ENCODE peak calls at places on chromosome 9, in six cellular contexts. One of them, this sample, is unnamed.

GRCh38 chr9:108547736-108548135 is 308.1 kb downstream of the ACTL7B start:
- DNase-seq in fibroblast of lung: peak
- DNase-seq in BJ: no peak
- DNase-seq in heart right ventricle: no peak
- DNase-seq in adrenal gland: no peak
- DNase-seq in IMR-90: no peak
- DNase-seq in this sample: no peak

GRCh38 chr9:13445123-13445522 is 165.6 kb upstream of the MPDZ start:
- DNase-seq in fibroblast of lung: peak
- DNase-seq in heart right ventricle: no peak
- DNase-seq in IMR-90: no peak
- DNase-seq in adrenal gland: no peak
- DNase-seq in BJ: no peak
- DNase-seq in this sample: no peak

GRCh38 chr9:38022995-38023394 is 46.0 kb downstream of the SHB start:
- DNase-seq in adrenal gland: no peak
- DNase-seq in BJ: no peak
- DNase-seq in IMR-90: no peak
- DNase-seq in fibroblast of lung: no peak
- DNase-seq in heart right ventricle: no peak
- DNase-seq in this sample: no peak

GRCh38 chr9:35882265-35882848 is 12.2 kb upstream of the OR13J1 start:
- DNase-seq in heart right ventricle: peak
- DNase-seq in adrenal gland: peak
- DNase-seq in BJ: peak
- DNase-seq in fibroblast of lung: peak
- DNase-seq in IMR-90: peak
- DNase-seq in this sample: peak

GRCh38 chr9:103789686-103790085 is 304.4 kb upstream of the SMC2 start:
- DNase-seq in IMR-90: no peak
- DNase-seq in BJ: no peak
- DNase-seq in fibroblast of lung: no peak
- DNase-seq in adrenal gland: no peak
- DNase-seq in heart right ventricle: no peak
- DNase-seq in this sample: peak

GRCh38 chr9:94108584-94108983 is 24.3 kb downstream of the PTPDC1 start:
- DNase-seq in adrenal gland: no peak
- DNase-seq in heart right ventricle: peak
- DNase-seq in fibroblast of lung: peak
- DNase-seq in IMR-90: peak
- DNase-seq in BJ: no peak
- DNase-seq in this sample: peak

GRCh38 chr9:6644346-6645152 is 980 bp downstream of the GLDC start:
- DNase-seq in IMR-90: no peak
- DNase-seq in adrenal gland: no peak
- DNase-seq in fibroblast of lung: no peak
- DNase-seq in BJ: no peak
- DNase-seq in heart right ventricle: no peak
- DNase-seq in this sample: no peak

GRCh38 chr9:121286973-121287721 is 19.2 kb downstream of the GSN start:
- DNase-seq in fibroblast of lung: peak
- DNase-seq in adrenal gland: peak
- DNase-seq in BJ: peak
- DNase-seq in heart right ventricle: peak
- DNase-seq in IMR-90: peak
- DNase-seq in this sample: peak

GRCh38 chr9:132881826-132882225 is 3.1 kb downstream of the SPACA9 start:
- DNase-seq in IMR-90: no peak
- DNase-seq in adrenal gland: no peak
- DNase-seq in heart right ventricle: no peak
- DNase-seq in fibroblast of lung: no peak
- DNase-seq in BJ: no peak
- DNase-seq in this sample: no peak

GRCh38 chr9:92561374-92562329 is 25.9 kb upstream of the ECM2 start:
- DNase-seq in BJ: no peak
- DNase-seq in heart right ventricle: no peak
- DNase-seq in IMR-90: peak
- DNase-seq in fibroblast of lung: peak
- DNase-seq in adrenal gland: no peak
- DNase-seq in this sample: peak

GRCh38 chr9:13787234-13787833 is 507.8 kb upstream of the MPDZ start:
- DNase-seq in fibroblast of lung: peak
- DNase-seq in heart right ventricle: no peak
- DNase-seq in adrenal gland: no peak
- DNase-seq in IMR-90: peak
- DNase-seq in BJ: no peak
- DNase-seq in this sample: peak

GRCh38 chr9:38685535-38685934 is 34.4 kb downstream of the FAM240B start:
- DNase-seq in adrenal gland: no peak
- DNase-seq in heart right ventricle: no peak
- DNase-seq in IMR-90: no peak
- DNase-seq in BJ: no peak
- DNase-seq in fibroblast of lung: no peak
- DNase-seq in this sample: no peak

GRCh38 chr9:95104966-95105365 is 212.5 kb downstream of the FANCC start:
- DNase-seq in BJ: no peak
- DNase-seq in adrenal gland: no peak
- DNase-seq in heart right ventricle: no peak
- DNase-seq in IMR-90: no peak
- DNase-seq in fibroblast of lung: no peak
- DNase-seq in this sample: no peak

GRCh38 chr9:112174965-112175795 is at the start of gene SUSD1:
- DNase-seq in BJ: no peak
- DNase-seq in adrenal gland: peak
- DNase-seq in IMR-90: no peak
- DNase-seq in fibroblast of lung: peak
- DNase-seq in heart right ventricle: peak
- DNase-seq in this sample: no peak

GRCh38 chr9:72986522-72987116 is 33.8 kb upstream of the ALDH1A1 start:
- DNase-seq in fibroblast of lung: no peak
- DNase-seq in IMR-90: no peak
- DNase-seq in adrenal gland: no peak
- DNase-seq in heart right ventricle: no peak
- DNase-seq in BJ: peak
- DNase-seq in this sample: peak

GRCh38 chr9:132982508-132982907 is 4.0 kb downstream of the GFI1B start:
- DNase-seq in BJ: no peak
- DNase-seq in fibroblast of lung: no peak
- DNase-seq in adrenal gland: no peak
- DNase-seq in IMR-90: no peak
- DNase-seq in heart right ventricle: no peak
- DNase-seq in this sample: no peak

GRCh38 chr9:94950040-94950732 is 223.7 kb downstream of the AOPEP start:
- DNase-seq in heart right ventricle: no peak
- DNase-seq in IMR-90: no peak
- DNase-seq in adrenal gland: no peak
- DNase-seq in fibroblast of lung: no peak
- DNase-seq in BJ: no peak
- DNase-seq in this sample: no peak

GRCh38 chr9:69347607-69348006 is 22.6 kb downstream of the ENTREP1 start:
- DNase-seq in adrenal gland: no peak
- DNase-seq in heart right ventricle: no peak
- DNase-seq in IMR-90: no peak
- DNase-seq in fibroblast of lung: no peak
- DNase-seq in BJ: no peak
- DNase-seq in this sample: no peak

GRCh38 chr9:36053971-36054370 is 17.3 kb downstream of the RECK start:
- DNase-seq in IMR-90: no peak
- DNase-seq in adrenal gland: no peak
- DNase-seq in fibroblast of lung: peak
- DNase-seq in heart right ventricle: no peak
- DNase-seq in BJ: no peak
- DNase-seq in this sample: no peak

GRCh38 chr9:79687131-79687447 is 115.3 kb downstream of the TLE4 start:
- DNase-seq in adrenal gland: no peak
- DNase-seq in heart right ventricle: no peak
- DNase-seq in fibroblast of lung: peak
- DNase-seq in IMR-90: no peak
- DNase-seq in BJ: no peak
- DNase-seq in this sample: peak

DNA sequence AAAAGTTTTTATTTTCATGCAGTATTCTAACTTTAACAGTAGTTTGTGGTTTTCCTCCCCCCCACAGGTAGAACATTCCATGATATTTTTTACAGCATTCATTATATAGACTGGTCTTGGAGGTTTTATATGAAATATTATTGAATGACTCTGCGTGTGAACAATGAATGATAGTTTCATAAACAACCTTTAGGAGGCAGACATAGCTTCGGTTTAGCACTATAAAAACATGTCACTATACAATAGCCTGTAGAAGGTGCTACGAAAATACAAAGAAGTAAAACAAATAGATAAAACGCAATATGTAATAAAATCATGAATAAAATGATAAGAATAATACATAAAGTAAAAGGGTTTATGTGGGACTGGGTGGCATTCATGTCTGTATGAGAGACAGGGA is 8.5 kb downstream of the KLF4 start:
- DNase-seq in heart right ventricle: no peak
- DNase-seq in IMR-90: no peak
- DNase-seq in fibroblast of lung: no peak
- DNase-seq in BJ: no peak
- DNase-seq in adrenal gland: no peak
- DNase-seq in this sample: peak
- TF ChIP-seq CTCF in heart right ventricle: peak
- TF ChIP-seq CTCF in IMR-90: peak
- TF ChIP-seq CTCF in fibroblast of lung: no peak
- TF ChIP-seq CTCF in BJ: no peak
- TF ChIP-seq CTCF in adrenal gland: no peak
- TF ChIP-seq CTCF in this sample: peak

DNA sequence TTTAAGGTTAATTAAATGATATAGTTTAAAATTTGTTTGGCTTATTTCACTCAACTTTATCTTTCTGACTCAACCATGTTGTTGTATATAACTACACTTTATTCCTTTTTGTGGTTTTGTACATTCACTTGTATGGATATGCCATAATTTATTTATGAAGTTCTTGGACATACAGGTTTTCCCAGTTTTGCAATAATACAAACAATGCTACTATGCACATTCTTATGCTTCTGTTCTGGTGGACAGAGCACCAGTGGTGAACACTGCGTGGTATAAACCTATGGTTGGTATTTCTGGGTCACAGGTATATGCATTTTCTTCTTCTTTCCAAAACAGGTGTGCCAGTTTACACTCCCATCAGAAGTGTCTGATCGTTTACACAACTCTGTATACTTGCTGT is 35.7 kb upstream of the TRIM14 start:
- DNase-seq in BJ: no peak
- DNase-seq in heart right ventricle: no peak
- DNase-seq in IMR-90: no peak
- DNase-seq in fibroblast of lung: no peak
- DNase-seq in adrenal gland: no peak
- DNase-seq in this sample: no peak
- H3K4me3 ChIP-seq in BJ: no peak
- H3K4me3 ChIP-seq in heart right ventricle: no peak
- H3K4me3 ChIP-seq in IMR-90: no peak
- H3K4me3 ChIP-seq in fibroblast of lung: no peak
- H3K4me3 ChIP-seq in adrenal gland: no peak
- H3K4me3 ChIP-seq in this sample: no peak

DNA sequence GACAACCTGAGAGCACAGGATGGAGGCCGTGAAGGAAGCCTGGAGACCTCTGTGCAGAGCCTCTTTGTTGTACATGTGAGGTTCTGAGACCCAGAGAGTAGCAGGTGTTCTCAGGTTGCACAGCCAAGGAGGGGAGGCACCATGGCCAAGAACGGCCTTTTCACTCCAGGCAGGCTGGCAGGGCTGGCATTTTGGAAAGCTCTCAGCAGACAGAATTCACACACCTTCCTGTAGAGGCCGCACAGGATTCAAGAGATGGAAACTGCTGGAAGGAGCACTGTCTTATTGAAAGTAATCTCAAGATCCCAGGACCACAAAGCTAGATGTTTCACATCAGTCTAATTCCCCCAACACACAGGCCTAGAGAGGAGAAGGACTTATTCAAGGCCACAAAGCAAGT is 52.8 kb upstream of the XPA start:
- DNase-seq in IMR-90: no peak
- DNase-seq in fibroblast of lung: no peak
- DNase-seq in adrenal gland: no peak
- DNase-seq in heart right ventricle: no peak
- DNase-seq in BJ: no peak
- DNase-seq in this sample: no peak
- TF ChIP-seq CTCF in IMR-90: no peak
- TF ChIP-seq CTCF in fibroblast of lung: no peak
- TF ChIP-seq CTCF in adrenal gland: no peak
- TF ChIP-seq CTCF in heart right ventricle: no peak
- TF ChIP-seq CTCF in BJ: no peak
- TF ChIP-seq CTCF in this sample: no peak

GRCh38 chr9:33676746-33677505 is 118.4 kb upstream of the PRSS3 start:
- DNase-seq in BJ: no peak
- DNase-seq in adrenal gland: peak
- DNase-seq in heart right ventricle: peak
- DNase-seq in fibroblast of lung: peak
- DNase-seq in IMR-90: peak
- DNase-seq in this sample: no peak
- H3K4me3 ChIP-seq in BJ: peak
- H3K4me3 ChIP-seq in adrenal gland: peak
- H3K4me3 ChIP-seq in heart right ventricle: peak
- H3K4me3 ChIP-seq in fibroblast of lung: peak
- H3K4me3 ChIP-seq in IMR-90: peak
- H3K4me3 ChIP-seq in this sample: peak

DNA sequence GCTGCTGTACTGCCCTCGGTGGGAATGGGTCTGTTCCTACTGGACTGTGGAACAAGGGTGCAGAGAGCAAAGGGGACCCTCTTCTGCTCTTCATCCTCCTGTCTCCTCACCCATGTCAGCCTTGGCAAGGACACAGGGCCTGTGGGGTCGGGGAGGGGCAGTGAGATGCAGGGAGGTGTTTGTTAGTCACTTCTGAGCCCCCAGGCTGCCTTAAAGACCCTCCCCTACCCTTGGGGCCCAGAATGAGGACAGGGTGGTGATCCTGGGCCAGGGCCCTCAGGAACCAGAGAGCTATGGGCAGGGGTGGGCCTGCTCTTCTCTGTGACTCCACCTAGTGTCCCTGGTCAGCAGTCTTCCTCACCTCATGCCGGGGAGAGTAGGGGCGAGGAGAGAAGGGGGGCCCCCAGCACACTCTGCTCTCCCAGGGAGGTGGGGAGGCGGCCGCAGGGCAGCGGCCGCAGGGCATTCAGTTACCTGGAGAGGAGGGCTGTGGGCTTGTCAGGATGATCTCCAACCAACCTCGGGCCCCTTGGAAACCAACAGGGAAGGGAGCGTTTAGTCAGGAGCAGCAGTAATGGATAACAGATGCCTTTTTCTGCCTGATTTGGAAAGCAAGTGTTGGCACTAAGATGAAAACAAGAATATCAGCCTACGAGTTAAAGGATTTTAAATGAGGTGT is 62.0 kb upstream of the GARNL3 start:
- DNase-seq in adrenal gland: no peak
- DNase-seq in IMR-90: no peak
- DNase-seq in heart right ventricle: no peak
- DNase-seq in BJ: no peak
- DNase-seq in fibroblast of lung: no peak
- DNase-seq in this sample: peak
- TF ChIP-seq CTCF in adrenal gland: no peak
- TF ChIP-seq CTCF in IMR-90: no peak
- TF ChIP-seq CTCF in heart right ventricle: no peak
- TF ChIP-seq CTCF in BJ: peak
- TF ChIP-seq CTCF in fibroblast of lung: no peak
- TF ChIP-seq CTCF in this sample: no peak

GRCh38 chr9:114099523-114100270 is 605 bp upstream of the KIF12 start:
- DNase-seq in IMR-90: no peak
- DNase-seq in adrenal gland: no peak
- DNase-seq in heart right ventricle: no peak
- DNase-seq in BJ: no peak
- DNase-seq in fibroblast of lung: no peak
- DNase-seq in this sample: no peak
- H3K4me3 ChIP-seq in IMR-90: no peak
- H3K4me3 ChIP-seq in adrenal gland: no peak
- H3K4me3 ChIP-seq in heart right ventricle: no peak
- H3K4me3 ChIP-seq in BJ: no peak
- H3K4me3 ChIP-seq in fibroblast of lung: no peak
- H3K4me3 ChIP-seq in this sample: no peak